ENCODE peak calls at places on chromosomes 13 and 19, in five cellular contexts. M is cardiac fibroblast; Y is CD4-positive, CD25-positive, alpha-beta regulatory T cell; Q is mesenchymal stem cell; D is OCI-LY7. Z is an unnamed sample.
A peak's percentile ranks its signal among the peaks of the same experiment; 100 is the strongest.

GRCh38 chr13:50521750-50522149 is 321.7 kb downstream of the DLEU7 start:
- DNase-seq in M (peak; percentile 46), Y (no peak), Q (peak; percentile 73), D (peak; percentile 1), Z (no peak)

GRCh38 chr13:39602614-39603366 is at the start of gene LHFPL6:
- DNase-seq in M (peak; percentile 81), Y (no peak), Q (peak; percentile 92), D (peak; percentile 69), Z (no peak)

GRCh38 chr13:96003304-96003703 is 49.9 kb downstream of the UGGT2 start:
- DNase-seq in M (peak; percentile 53), Y (no peak), Q (peak; percentile 13), D (no peak), Z (no peak)

GRCh38 chr19:32498641-32499200 is 82.3 kb upstream of the PDCD5 start:
- DNase-seq in M (no peak), Y (no peak), Q (no peak), D (no peak), Z (peak; percentile 15)

GRCh38 chr19:7063764-7064418 is 5.4 kb upstream of the MBD3L3 start:
- DNase-seq in M (no peak), Y (no peak), Q (no peak), D (no peak), Z (no peak)

GRCh38 chr13:23469901-23470525 is 36.5 kb upstream of the SACS start:
- DNase-seq in M (peak; percentile 50), Y (no peak), Q (no peak), D (no peak), Z (no peak)

GRCh38 chr19:53962887-53963435 is at the start of gene CACNG8:
- DNase-seq in M (no peak), Y (no peak), Q (no peak), D (no peak), Z (no peak)

GRCh38 chr19:32460476-32460875 is 54.9 kb downstream of the DPY19L3 start:
- DNase-seq in M (no peak), Y (no peak), Q (no peak), D (no peak), Z (no peak)

GRCh38 chr19:6801397-6802086 is 29.0 kb downstream of the VAV1 start:
- DNase-seq in M (peak; percentile 15), Y (peak; percentile 61), Q (no peak), D (peak; percentile 97), Z (peak; percentile 98)

GRCh38 chr13:46386996-46387851 is at the start of gene RUBCNL:
- DNase-seq in M (peak; percentile 51), Y (no peak), Q (peak; percentile 41), D (peak; percentile 81), Z (no peak)

GRCh38 chr13:31998131-31998530 is 33.4 kb upstream of the FRY start:
- DNase-seq in M (no peak), Y (no peak), Q (no peak), D (no peak), Z (no peak)

GRCh38 chr13:46812398-46812797 is 15.4 kb upstream of the ESD start:
- DNase-seq in M (peak; percentile 7), Y (no peak), Q (no peak), D (no peak), Z (no peak)

DNA sequence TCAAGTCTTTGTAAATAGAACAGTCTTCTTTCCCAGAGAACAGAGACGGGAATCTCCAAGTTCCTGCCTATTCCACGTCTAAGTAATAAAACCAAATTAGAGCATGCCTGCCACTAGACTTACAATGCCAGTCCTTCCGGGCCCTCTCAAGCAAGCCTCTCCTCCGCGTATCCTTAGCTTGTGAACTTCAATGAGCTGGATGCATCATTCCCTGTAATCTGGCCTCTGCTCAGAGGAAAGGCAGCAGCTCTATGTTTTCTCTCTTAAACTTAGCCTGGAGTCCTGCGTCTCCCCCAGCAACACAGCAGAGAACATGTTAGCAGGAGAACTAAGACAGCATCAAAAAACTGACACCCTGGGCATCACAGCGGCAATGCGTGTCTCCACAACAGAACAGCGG is 8.2 kb downstream of the NALCN start:
- DNase-seq in M (no peak), Y (no peak), Q (no peak), D (no peak), Z (no peak)
- H3K4me3 ChIP-seq in M (no peak overlapping the region), Y (no peak overlapping the region), Q (no peak overlapping the region), D (no peak overlapping the region), Z (no peak overlapping the region)

GRCh38 chr19:3606690-3607289 is at the start of gene TBXA2R:
- DNase-seq in M (peak; percentile 64), Y (peak; percentile 21), Q (peak; percentile 75), D (peak; percentile 27), Z (no peak)

GRCh38 chr19:3605361-3605760 is 1.3 kb downstream of the TBXA2R start:
- DNase-seq in M (no peak), Y (no peak), Q (no peak), D (no peak), Z (no peak)

GRCh38 chr19:3604987-3605343 is 1.7 kb downstream of the TBXA2R start:
- DNase-seq in M (no peak), Y (no peak), Q (no peak), D (peak; percentile 40), Z (no peak)

GRCh38 chr19:3605770-3606169 is 905 bp downstream of the TBXA2R start:
- DNase-seq in M (no peak), Y (no peak), Q (no peak), D (no peak), Z (no peak)

DNA sequence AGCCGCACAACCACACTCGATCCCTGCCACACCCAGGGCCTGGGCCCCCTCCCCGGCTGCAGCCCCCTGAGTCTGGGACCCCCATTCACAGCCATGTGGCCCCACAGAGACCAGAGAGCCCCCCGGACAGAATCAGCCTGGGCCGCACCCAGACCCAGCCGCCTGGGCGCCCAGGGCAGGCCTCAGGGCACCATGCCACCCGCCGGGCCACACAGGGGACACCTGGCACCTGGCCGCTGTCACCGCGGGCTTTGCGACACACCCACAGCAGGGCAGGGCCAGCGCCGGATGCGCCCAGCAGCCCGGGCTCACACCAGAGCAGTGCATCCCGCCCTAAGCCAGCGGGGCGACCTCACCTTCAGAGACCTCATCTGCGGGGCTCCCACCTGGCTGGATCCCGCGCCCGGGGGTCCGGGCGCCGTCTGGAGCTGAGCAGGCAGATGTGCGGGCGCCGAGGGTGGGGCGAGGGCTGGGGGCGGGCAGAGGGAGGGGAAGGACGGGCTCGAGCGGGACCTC is 443 bp downstream of the TBXA2R start:
- DNase-seq in M (no peak), Y (no peak), Q (no peak), D (no peak), Z (no peak)
- H3K4me3 ChIP-seq in M (peak overlapping the region; percentile 45), Y (no peak overlapping the region), Q (peak overlapping the region; percentile 86), D (no peak overlapping the region), Z (no peak overlapping the region)

GRCh38 chr19:55172741-55173140 is 6.3 kb upstream of the DNAAF3 start:
- DNase-seq in M (peak; percentile 49), Y (no peak), Q (peak; percentile 65), D (no peak), Z (no peak)
- H3K4me3 ChIP-seq in M (peak overlapping the region; percentile 15), Y (no peak overlapping the region), Q (peak overlapping the region; percentile 91), D (no peak overlapping the region), Z (no peak overlapping the region)

DNA sequence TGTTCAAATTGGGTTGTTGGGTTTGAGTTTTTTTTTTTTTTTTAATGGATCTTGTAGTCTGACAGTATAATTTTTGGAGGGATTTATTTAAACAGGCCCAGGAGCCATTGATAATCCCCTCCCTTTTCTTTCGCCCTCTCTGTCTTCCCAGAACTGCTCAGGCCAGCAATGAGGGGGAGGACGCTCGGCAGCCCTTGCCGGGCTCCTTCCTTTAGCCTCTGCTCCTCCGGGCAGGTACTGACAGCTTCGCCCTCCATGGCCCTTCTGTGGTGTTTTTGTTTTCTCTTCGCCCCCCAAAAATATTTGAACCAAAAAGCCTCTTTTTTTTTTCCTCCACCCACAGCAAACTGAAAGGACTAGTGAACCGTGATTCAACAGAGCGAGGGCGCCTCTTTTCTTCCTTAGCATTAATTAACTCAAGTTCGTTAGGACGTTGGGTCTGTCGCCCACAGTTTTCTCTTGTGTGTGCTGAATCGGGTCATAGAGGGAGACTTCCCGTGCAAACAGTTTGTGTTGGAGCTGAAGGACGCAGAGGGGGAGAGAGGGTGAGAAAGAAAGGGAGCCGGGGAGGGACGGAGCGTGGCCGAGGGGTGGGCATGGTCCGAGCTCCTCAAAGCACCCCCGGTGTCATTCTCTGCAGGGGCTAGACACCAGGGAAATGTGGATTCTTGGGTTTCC is 21.5 kb downstream of the NFIX start:
- DNase-seq in M (no peak), Y (no peak), Q (no peak), D (no peak), Z (no peak)
- H3K4me3 ChIP-seq in M (no peak overlapping the region), Y (no peak overlapping the region), Q (peak overlapping the region; percentile 74), D (no peak overlapping the region), Z (no peak overlapping the region)